ENCODE peak calls at places on chromosomes 2 and 18, in five cellular contexts. I, W, H, D and Q are unnamed samples.

GRCh38 chr18:48834421-48835011 is 116.2 kb downstream of the SMAD7 start:
- DNase-seq in W (peak), I (peak), H (peak), D (no peak), Q (peak)

GRCh38 chr2:215845839-215846586 is 167.3 kb downstream of the MREG start:
- DNase-seq in H (no peak), D (no peak), I (no peak), W (no peak), Q (no peak)

GRCh38 chr2:36807223-36807886 is 110.8 kb downstream of the VIT start:
- DNase-seq in I (no peak), D (no peak), H (no peak), W (no peak), Q (no peak)

GRCh38 chr2:104914509-104914908 is 60.6 kb downstream of the POU3F3 start:
- DNase-seq in I (no peak), W (no peak), D (no peak), H (no peak), Q (no peak)

GRCh38 chr18:51724790-51725721 is 527.6 kb upstream of the MEX3C start:
- DNase-seq in H (no peak), D (no peak), I (no peak), W (no peak), Q (no peak)

GRCh38 chr2:196380098-196380497 is 208.7 kb upstream of the STK17B start:
- DNase-seq in W (no peak), H (no peak), D (no peak), I (no peak), Q (no peak)

GRCh38 chr2:113894156-113894743 is 4.4 kb downstream of the ACTR3 start:
- DNase-seq in I (no peak), H (no peak), W (no peak), D (no peak), Q (no peak)

GRCh38 chr2:27653397-27653796 is 10.0 kb downstream of the SUPT7L start:
- DNase-seq in I (no peak), D (no peak), W (peak), H (no peak), Q (no peak)

GRCh38 chr18:32072321-32072720 is 19.4 kb upstream of the RNF138 start:
- DNase-seq in H (no peak), I (no peak), D (no peak), W (no peak), Q (no peak)

GRCh38 chr2:122692400-122693083 is 937.1 kb downstream of the TSN start:
- DNase-seq in W (no peak), D (no peak), I (no peak), H (no peak), Q (no peak)

GRCh38 chr2:32289165-32290054 is 11.7 kb downstream of the YIPF4 start:
- DNase-seq in I (no peak), D (no peak), H (no peak), W (no peak), Q (no peak)

GRCh38 chr2:204361738-204362137 is 183.5 kb upstream of the PARD3B start:
- DNase-seq in D (no peak), I (no peak), W (no peak), H (no peak), Q (no peak)

GRCh38 chr18:62935994-62936393 is 220.7 kb downstream of the PHLPP1 start:
- DNase-seq in H (no peak), I (no peak), W (no peak), D (no peak), Q (no peak)

GRCh38 chr18:57768557-57769326 is 34.4 kb downstream of the ATP8B1 start:
- DNase-seq in D (no peak), I (no peak), W (no peak), H (no peak), Q (no peak)

GRCh38 chr2:20507166-20507692 is 60.4 kb downstream of the RHOB start:
- DNase-seq in D (no peak), H (no peak), I (no peak), W (peak), Q (no peak)

GRCh38 chr2:241844831-241845578 is 13.7 kb downstream of the PDCD1 start:
- DNase-seq in H (no peak), I (peak), W (peak), D (no peak), Q (no peak)

GRCh38 chr2:31893093-31893492 is 117.7 kb downstream of the MEMO1 start:
- DNase-seq in H (no peak), D (no peak), I (no peak), W (no peak), Q (no peak)

GRCh38 chr18:58105908-58106673 is 62.1 kb downstream of the NEDD4L start:
- DNase-seq in I (no peak), H (no peak), D (no peak), W (no peak), Q (no peak)

GRCh38 chr2:47402555-47402804 is 476 bp upstream of the MSH2 start:
- DNase-seq in I (no peak), H (no peak), D (no peak), W (no peak), Q (no peak)

GRCh38 chr2:177187631-177188312 is 24.8 kb upstream of the HNRNPA3 start:
- DNase-seq in I (no peak), H (no peak), W (peak), D (no peak), Q (no peak)

GRCh38 chr2:206713770-206714169 is 4.4 kb downstream of the DYTN start:
- DNase-seq in H (no peak), I (no peak), D (no peak), W (no peak), Q (no peak)

GRCh38 chr2:675982-676646 is 1.1 kb downstream of the TMEM18 start:
- DNase-seq in I (peak), W (peak), D (peak), H (no peak), Q (no peak)

GRCh38 chr2:9168851-9169250 is 37.8 kb upstream of the ASAP2 start:
- DNase-seq in W (peak), I (no peak), D (no peak), H (no peak), Q (no peak)

GRCh38 chr18:59268722-59269562 is 4.3 kb downstream of the RAX start:
- DNase-seq in D (peak), W (peak), H (no peak), I (no peak), Q (no peak)

GRCh38 chr2:225173909-225174308 is 131.6 kb upstream of the DOCK10 start:
- DNase-seq in W (no peak), D (no peak), I (no peak), H (no peak), Q (no peak)

GRCh38 chr2:209331291-209331844 is 92.5 kb upstream of the MAP2 start:
- DNase-seq in I (no peak), W (no peak), H (no peak), D (no peak), Q (no peak)

GRCh38 chr2:106561356-106561755 is 74.2 kb downstream of the CD8B2 start:
- DNase-seq in I (peak), W (no peak), H (no peak), D (no peak), Q (peak)

GRCh38 chr2:223674998-223675609 is 72.9 kb upstream of the SCG2 start:
- DNase-seq in I (no peak), D (no peak), W (no peak), H (no peak), Q (no peak)

GRCh38 chr2:61016392-61017002 is 1.0 kb upstream of the PEX13 start:
- DNase-seq in W (no peak), H (no peak), I (no peak), D (no peak), Q (no peak)

GRCh38 chr2:1817256-1818127 is 73.2 kb upstream of the PXDN start:
- DNase-seq in I (peak), H (peak), W (peak), D (peak), Q (peak)

GRCh38 chr2:121699421-121700328 is 37.0 kb downstream of the NIFK start:
- DNase-seq in H (peak), I (peak), W (peak), D (no peak), Q (no peak)

GRCh38 chr18:25799221-25799620 is 291.2 kb downstream of the SS18 start:
- DNase-seq in D (no peak), W (no peak), H (no peak), I (no peak), Q (no peak)

GRCh38 chr2:214019229-214019972 is 391.5 kb upstream of the VWC2L start:
- DNase-seq in I (peak), W (peak), H (no peak), D (no peak), Q (no peak)

GRCh38 chr2:33373986-33374385 is 102.5 kb upstream of the RASGRP3 start:
- DNase-seq in W (no peak), D (no peak), H (no peak), I (no peak), Q (no peak)

GRCh38 chr2:133433455-133434451 is 134.5 kb downstream of the NCKAP5 start:
- DNase-seq in W (no peak), H (no peak), I (no peak), D (no peak), Q (no peak)

GRCh38 chr2:198374375-198375072 is 570.1 kb downstream of the PLCL1 start:
- DNase-seq in H (no peak), W (peak), D (peak), I (no peak), Q (no peak)

GRCh38 chr2:138742446-138743057 is 37.6 kb downstream of the NXPH2 start:
- DNase-seq in H (no peak), D (no peak), I (no peak), W (no peak), Q (no peak)